ENCODE peak calls at places on chromosomes 4 and X, in six cellular contexts. One of them, this sample, is unnamed. For H3F3A, the result is how much of the 10 kb centered on the place peaks cover.

GRCh38 chrX:19839770-19840254 is 47.6 kb downstream of the SH3KBP1 start:
- DNase-seq in MM.1S: peak
- DNase-seq in SK-N-SH: no peak
- DNase-seq in GM23338: no peak
- DNase-seq in PC-3: peak
- DNase-seq in neural progenitor cell: no peak
- DNase-seq in this sample: no peak

GRCh38 chr4:152369903-152370296 is 166.0 kb downstream of the FBXW7 start:
- DNase-seq in MM.1S: no peak
- DNase-seq in SK-N-SH: no peak
- DNase-seq in GM23338: no peak
- DNase-seq in PC-3: peak
- DNase-seq in neural progenitor cell: no peak
- DNase-seq in this sample: peak

GRCh38 chrX:107659768-107660167 is 31.5 kb downstream of the PRPS1 start:
- DNase-seq in MM.1S: peak
- DNase-seq in SK-N-SH: peak
- DNase-seq in GM23338: peak
- DNase-seq in PC-3: peak
- DNase-seq in neural progenitor cell: no peak
- DNase-seq in this sample: peak

GRCh38 chrX:17812763-17813162 is 48.3 kb downstream of the RAI2 start:
- DNase-seq in MM.1S: no peak
- DNase-seq in SK-N-SH: peak
- DNase-seq in GM23338: peak
- DNase-seq in PC-3: peak
- DNase-seq in neural progenitor cell: peak
- DNase-seq in this sample: peak

GRCh38 chrX:12978205-12979010 is 3.5 kb downstream of the TMSB4X start:
- DNase-seq in MM.1S: peak
- DNase-seq in SK-N-SH: no peak
- DNase-seq in GM23338: peak
- DNase-seq in PC-3: peak
- DNase-seq in neural progenitor cell: peak
- DNase-seq in this sample: peak

GRCh38 chr4:184762100-184762499 is 28.2 kb upstream of the CENPU start:
- DNase-seq in MM.1S: peak
- DNase-seq in SK-N-SH: no peak
- DNase-seq in GM23338: no peak
- DNase-seq in PC-3: no peak
- DNase-seq in neural progenitor cell: no peak
- DNase-seq in this sample: no peak

GRCh38 chr4:154642361-154642760 is 29.9 kb upstream of the FGG start:
- DNase-seq in MM.1S: no peak
- DNase-seq in SK-N-SH: no peak
- DNase-seq in GM23338: peak
- DNase-seq in PC-3: peak
- DNase-seq in neural progenitor cell: peak
- DNase-seq in this sample: no peak

GRCh38 chrX:30874851-30875250 is 14.2 kb downstream of the TAB3 start:
- DNase-seq in MM.1S: no peak
- DNase-seq in SK-N-SH: no peak
- DNase-seq in GM23338: no peak
- DNase-seq in PC-3: no peak
- DNase-seq in neural progenitor cell: no peak
- DNase-seq in this sample: peak

GRCh38 chrX:68511255-68511654 is 12.4 kb downstream of the YIPF6 start:
- DNase-seq in MM.1S: peak
- DNase-seq in SK-N-SH: peak
- DNase-seq in GM23338: peak
- DNase-seq in PC-3: peak
- DNase-seq in neural progenitor cell: peak
- DNase-seq in this sample: peak

GRCh38 chr4:109506890-109507289 is 53.2 kb upstream of the MCUB start:
- DNase-seq in MM.1S: no peak
- DNase-seq in SK-N-SH: no peak
- DNase-seq in GM23338: no peak
- DNase-seq in PC-3: peak
- DNase-seq in neural progenitor cell: no peak
- DNase-seq in this sample: no peak

GRCh38 chr4:169286562-169287301 is 16.0 kb upstream of the SH3RF1 start:
- DNase-seq in MM.1S: no peak
- DNase-seq in SK-N-SH: no peak
- DNase-seq in GM23338: peak
- DNase-seq in PC-3: no peak
- DNase-seq in neural progenitor cell: no peak
- DNase-seq in this sample: peak

GRCh38 chrX:155778844-155779553 is 102.1 kb upstream of the VAMP7 start:
- DNase-seq in MM.1S: no peak
- DNase-seq in SK-N-SH: no peak
- DNase-seq in GM23338: no peak
- DNase-seq in PC-3: no peak
- DNase-seq in neural progenitor cell: no peak
- DNase-seq in this sample: no peak

GRCh38 chrX:22730542-22730941 is 269.2 kb upstream of the DDX53 start:
- DNase-seq in MM.1S: no peak
- DNase-seq in SK-N-SH: no peak
- DNase-seq in GM23338: peak
- DNase-seq in PC-3: no peak
- DNase-seq in neural progenitor cell: no peak
- DNase-seq in this sample: no peak

GRCh38 chr4:1500966-1501753 is 94.9 kb upstream of the NKX1-1 start:
- DNase-seq in MM.1S: no peak
- DNase-seq in SK-N-SH: no peak
- DNase-seq in GM23338: no peak
- DNase-seq in PC-3: no peak
- DNase-seq in neural progenitor cell: no peak
- DNase-seq in this sample: no peak

GRCh38 chr4:178086324-178086723 is 644.1 kb upstream of the AGA start:
- DNase-seq in MM.1S: no peak
- DNase-seq in SK-N-SH: no peak
- DNase-seq in GM23338: peak
- DNase-seq in PC-3: peak
- DNase-seq in neural progenitor cell: peak
- DNase-seq in this sample: no peak

GRCh38 chr4:88439161-88439760 is 17.7 kb upstream of the HERC5 start:
- DNase-seq in MM.1S: no peak
- DNase-seq in SK-N-SH: no peak
- DNase-seq in GM23338: peak
- DNase-seq in PC-3: no peak
- DNase-seq in neural progenitor cell: no peak
- DNase-seq in this sample: no peak

GRCh38 chr4:116244771-116245170 is 840.6 kb downstream of the TRAM1L1 start:
- DNase-seq in MM.1S: no peak
- DNase-seq in SK-N-SH: no peak
- DNase-seq in GM23338: no peak
- DNase-seq in PC-3: no peak
- DNase-seq in neural progenitor cell: no peak
- DNase-seq in this sample: no peak

GRCh38 chrX:100829730-100830129 is 9.5 kb downstream of the CSTF2 start:
- DNase-seq in MM.1S: no peak
- DNase-seq in SK-N-SH: no peak
- DNase-seq in GM23338: no peak
- DNase-seq in PC-3: peak
- DNase-seq in neural progenitor cell: no peak
- DNase-seq in this sample: peak

GRCh38 chrX:11429543-11430085 is 136.4 kb downstream of the AMELX start:
- DNase-seq in MM.1S: peak
- DNase-seq in SK-N-SH: no peak
- DNase-seq in GM23338: no peak
- DNase-seq in PC-3: no peak
- DNase-seq in neural progenitor cell: no peak
- DNase-seq in this sample: no peak

GRCh38 chr4:145769450-145770037 is 89.6 kb downstream of the C4orf51 start:
- DNase-seq in MM.1S: no peak
- DNase-seq in SK-N-SH: no peak
- DNase-seq in GM23338: no peak
- DNase-seq in PC-3: no peak
- DNase-seq in neural progenitor cell: no peak
- DNase-seq in this sample: no peak

GRCh38 chr4:167117273-167117672 is 117.0 kb downstream of the SPOCK3 start:
- DNase-seq in MM.1S: no peak
- DNase-seq in SK-N-SH: no peak
- DNase-seq in GM23338: no peak
- DNase-seq in PC-3: no peak
- DNase-seq in neural progenitor cell: no peak
- DNase-seq in this sample: no peak

GRCh38 chr4:107125496-107125895 is 89.4 kb upstream of the DKK2 start:
- DNase-seq in MM.1S: no peak
- DNase-seq in SK-N-SH: no peak
- DNase-seq in GM23338: no peak
- DNase-seq in PC-3: no peak
- DNase-seq in neural progenitor cell: no peak
- DNase-seq in this sample: peak

GRCh38 chrX:34470507-34470906 is 186.6 kb downstream of the TMEM47 start:
- DNase-seq in MM.1S: no peak
- DNase-seq in SK-N-SH: no peak
- DNase-seq in GM23338: no peak
- DNase-seq in PC-3: no peak
- DNase-seq in neural progenitor cell: no peak
- DNase-seq in this sample: no peak
- TF ChIP-seq EZH2phosphoT487 in MM.1S: no peak
- TF ChIP-seq EZH2phosphoT487 in SK-N-SH: no peak
- TF ChIP-seq EZH2phosphoT487 in GM23338: no peak
- TF ChIP-seq EZH2phosphoT487 in PC-3: no peak
- TF ChIP-seq EZH2phosphoT487 in neural progenitor cell: no peak
- TF ChIP-seq EZH2phosphoT487 in this sample: no peak

GRCh38 chrX:10109695-10110094 is 47.1 kb upstream of the CLCN4 start:
- DNase-seq in MM.1S: no peak
- DNase-seq in SK-N-SH: no peak
- DNase-seq in GM23338: no peak
- DNase-seq in PC-3: no peak
- DNase-seq in neural progenitor cell: no peak
- DNase-seq in this sample: peak
- H3F3A ChIP-seq in MM.1S: half or more
- H3F3A ChIP-seq in SK-N-SH: under half
- H3F3A ChIP-seq in GM23338: under half
- H3F3A ChIP-seq in PC-3: under half
- H3F3A ChIP-seq in neural progenitor cell: under half
- H3F3A ChIP-seq in this sample: under half

GRCh38 chrX:41824551-41824950 is 98.8 kb downstream of the CASK start:
- DNase-seq in MM.1S: no peak
- DNase-seq in SK-N-SH: no peak
- DNase-seq in GM23338: no peak
- DNase-seq in PC-3: peak
- DNase-seq in neural progenitor cell: no peak
- DNase-seq in this sample: peak
- TF ChIP-seq EZH2phosphoT487 in MM.1S: no peak
- TF ChIP-seq EZH2phosphoT487 in SK-N-SH: no peak
- TF ChIP-seq EZH2phosphoT487 in GM23338: no peak
- TF ChIP-seq EZH2phosphoT487 in PC-3: no peak
- TF ChIP-seq EZH2phosphoT487 in neural progenitor cell: no peak
- TF ChIP-seq EZH2phosphoT487 in this sample: no peak

GRCh38 chr4:38703625-38704024 is 39.6 kb downstream of the KLF3 start:
- DNase-seq in MM.1S: no peak
- DNase-seq in SK-N-SH: no peak
- DNase-seq in GM23338: no peak
- DNase-seq in PC-3: no peak
- DNase-seq in neural progenitor cell: no peak
- DNase-seq in this sample: peak

GRCh38 chr4:38694330-38694729 is 30.3 kb downstream of the KLF3 start:
- DNase-seq in MM.1S: no peak
- DNase-seq in SK-N-SH: no peak
- DNase-seq in GM23338: no peak
- DNase-seq in PC-3: no peak
- DNase-seq in neural progenitor cell: no peak
- DNase-seq in this sample: no peak

GRCh38 chr4:38695844-38696243 is 31.8 kb downstream of the KLF3 start:
- DNase-seq in MM.1S: no peak
- DNase-seq in SK-N-SH: no peak
- DNase-seq in GM23338: no peak
- DNase-seq in PC-3: no peak
- DNase-seq in neural progenitor cell: no peak
- DNase-seq in this sample: no peak

GRCh38 chr4:38696697-38697096 is 32.7 kb downstream of the KLF3 start:
- DNase-seq in MM.1S: no peak
- DNase-seq in SK-N-SH: no peak
- DNase-seq in GM23338: no peak
- DNase-seq in PC-3: no peak
- DNase-seq in neural progenitor cell: no peak
- DNase-seq in this sample: peak

DNA sequence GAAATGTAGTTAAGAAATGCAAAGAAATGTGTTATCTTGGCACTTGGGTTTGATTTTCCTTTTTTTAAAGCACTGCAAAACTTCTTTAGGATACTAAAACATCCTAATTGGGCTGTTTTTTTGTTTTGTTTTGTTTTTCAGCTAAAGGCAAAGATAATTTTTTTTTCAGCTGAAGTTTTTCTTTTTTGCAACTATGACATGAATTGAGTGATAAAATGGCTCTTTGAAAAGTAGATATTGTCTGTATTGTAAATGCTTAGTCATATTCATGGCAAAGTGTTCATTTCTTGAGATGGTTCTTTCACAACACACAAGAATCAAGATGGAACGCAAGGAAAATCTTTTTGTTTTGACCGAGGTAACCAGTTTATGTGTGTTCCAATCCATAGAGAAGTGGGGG is 35.1 kb downstream of the KLF3 start:
- DNase-seq in MM.1S: no peak
- DNase-seq in SK-N-SH: no peak
- DNase-seq in GM23338: no peak
- DNase-seq in PC-3: no peak
- DNase-seq in neural progenitor cell: no peak
- DNase-seq in this sample: no peak
- H3F3A ChIP-seq in MM.1S: under half
- H3F3A ChIP-seq in SK-N-SH: under half
- H3F3A ChIP-seq in GM23338: under half
- H3F3A ChIP-seq in PC-3: under half
- H3F3A ChIP-seq in neural progenitor cell: under half
- H3F3A ChIP-seq in this sample: half or more

This sample was measured in GM23248.